ENCODE peak calls at places on chromosomes 13 and 19, in seven cellular contexts. One of them, this sample, is unnamed.

GRCh38 chr19:15294591-15294990 is 37.7 kb downstream of the BRD4 start:
- DNase-seq in A549: no peak
- DNase-seq in H1: no peak
- DNase-seq in esophagus squamous epithelium: no peak
- DNase-seq in heart left ventricle: peak
- DNase-seq in K562: no peak
- DNase-seq in stomach: no peak
- DNase-seq in this sample: peak

GRCh38 chr13:95784161-95784880 is 107.4 kb downstream of the DNAJC3 start:
- DNase-seq in A549: peak
- DNase-seq in H1: no peak
- DNase-seq in esophagus squamous epithelium: no peak
- DNase-seq in heart left ventricle: no peak
- DNase-seq in K562: no peak
- DNase-seq in stomach: no peak
- DNase-seq in this sample: no peak

GRCh38 chr19:45577111-45577905 is 7.3 kb downstream of the OPA3 start:
- DNase-seq in A549: peak
- DNase-seq in H1: no peak
- DNase-seq in esophagus squamous epithelium: no peak
- DNase-seq in heart left ventricle: no peak
- DNase-seq in K562: no peak
- DNase-seq in stomach: peak
- DNase-seq in this sample: no peak

GRCh38 chr19:30467239-30467638 is 95.1 kb downstream of the ZNF536 start:
- DNase-seq in A549: no peak
- DNase-seq in H1: no peak
- DNase-seq in esophagus squamous epithelium: no peak
- DNase-seq in heart left ventricle: no peak
- DNase-seq in K562: no peak
- DNase-seq in stomach: no peak
- DNase-seq in this sample: no peak

GRCh38 chr19:9934132-9934950 is 2.0 kb downstream of the OLFM2 start:
- DNase-seq in A549: peak
- DNase-seq in H1: peak
- DNase-seq in esophagus squamous epithelium: no peak
- DNase-seq in heart left ventricle: peak
- DNase-seq in K562: peak
- DNase-seq in stomach: peak
- DNase-seq in this sample: peak

GRCh38 chr19:16326401-16327130 is 1.9 kb downstream of the KLF2 start:
- DNase-seq in A549: no peak
- DNase-seq in H1: peak
- DNase-seq in esophagus squamous epithelium: no peak
- DNase-seq in heart left ventricle: peak
- DNase-seq in K562: no peak
- DNase-seq in stomach: no peak
- DNase-seq in this sample: peak

GRCh38 chr19:16025108-16026101 is 50.9 kb upstream of the TPM4 start:
- DNase-seq in A549: peak
- DNase-seq in H1: no peak
- DNase-seq in esophagus squamous epithelium: no peak
- DNase-seq in heart left ventricle: no peak
- DNase-seq in K562: peak
- DNase-seq in stomach: peak
- DNase-seq in this sample: no peak

GRCh38 chr19:3115916-3116602 is 19.8 kb upstream of the GNA15 start:
- DNase-seq in A549: no peak
- DNase-seq in H1: no peak
- DNase-seq in esophagus squamous epithelium: no peak
- DNase-seq in heart left ventricle: no peak
- DNase-seq in K562: no peak
- DNase-seq in stomach: no peak
- DNase-seq in this sample: no peak

GRCh38 chr13:30830638-30830965 is 75.5 kb upstream of the MEDAG start:
- DNase-seq in A549: no peak
- DNase-seq in H1: no peak
- DNase-seq in esophagus squamous epithelium: no peak
- DNase-seq in heart left ventricle: no peak
- DNase-seq in K562: no peak
- DNase-seq in stomach: no peak
- DNase-seq in this sample: no peak

GRCh38 chr19:3984908-3985642 is at the start of gene EEF2:
- DNase-seq in A549: peak
- DNase-seq in H1: peak
- DNase-seq in esophagus squamous epithelium: peak
- DNase-seq in heart left ventricle: peak
- DNase-seq in K562: peak
- DNase-seq in stomach: peak
- DNase-seq in this sample: peak

GRCh38 chr19:5691930-5692784 is 2.1 kb downstream of the RPL36 start:
- DNase-seq in A549: no peak
- DNase-seq in H1: no peak
- DNase-seq in esophagus squamous epithelium: no peak
- DNase-seq in heart left ventricle: no peak
- DNase-seq in K562: peak
- DNase-seq in stomach: no peak
- DNase-seq in this sample: peak

GRCh38 chr13:32951580-32951979 is 64.6 kb upstream of the KL start:
- DNase-seq in A549: no peak
- DNase-seq in H1: no peak
- DNase-seq in esophagus squamous epithelium: no peak
- DNase-seq in heart left ventricle: no peak
- DNase-seq in K562: no peak
- DNase-seq in stomach: no peak
- DNase-seq in this sample: no peak

GRCh38 chr19:19539738-19540703 is 2.0 kb downstream of the CILP2 start:
- DNase-seq in A549: no peak
- DNase-seq in H1: peak
- DNase-seq in esophagus squamous epithelium: no peak
- DNase-seq in heart left ventricle: peak
- DNase-seq in K562: peak
- DNase-seq in stomach: peak
- DNase-seq in this sample: peak

GRCh38 chr13:53138369-53139036 is 109.9 kb downstream of the OLFM4 start:
- DNase-seq in A549: no peak
- DNase-seq in H1: no peak
- DNase-seq in esophagus squamous epithelium: no peak
- DNase-seq in heart left ventricle: no peak
- DNase-seq in K562: no peak
- DNase-seq in stomach: no peak
- DNase-seq in this sample: peak

GRCh38 chr13:53143757-53144320 is 115.2 kb downstream of the OLFM4 start:
- DNase-seq in A549: no peak
- DNase-seq in H1: no peak
- DNase-seq in esophagus squamous epithelium: no peak
- DNase-seq in heart left ventricle: no peak
- DNase-seq in K562: no peak
- DNase-seq in stomach: no peak
- DNase-seq in this sample: no peak

GRCh38 chr13:53144826-53145225 is 116.2 kb downstream of the OLFM4 start:
- DNase-seq in A549: no peak
- DNase-seq in H1: no peak
- DNase-seq in esophagus squamous epithelium: no peak
- DNase-seq in heart left ventricle: no peak
- DNase-seq in K562: no peak
- DNase-seq in stomach: no peak
- DNase-seq in this sample: no peak

GRCh38 chr13:53142301-53142700 is 113.7 kb downstream of the OLFM4 start:
- DNase-seq in A549: no peak
- DNase-seq in H1: no peak
- DNase-seq in esophagus squamous epithelium: no peak
- DNase-seq in heart left ventricle: no peak
- DNase-seq in K562: no peak
- DNase-seq in stomach: no peak
- DNase-seq in this sample: no peak

DNA sequence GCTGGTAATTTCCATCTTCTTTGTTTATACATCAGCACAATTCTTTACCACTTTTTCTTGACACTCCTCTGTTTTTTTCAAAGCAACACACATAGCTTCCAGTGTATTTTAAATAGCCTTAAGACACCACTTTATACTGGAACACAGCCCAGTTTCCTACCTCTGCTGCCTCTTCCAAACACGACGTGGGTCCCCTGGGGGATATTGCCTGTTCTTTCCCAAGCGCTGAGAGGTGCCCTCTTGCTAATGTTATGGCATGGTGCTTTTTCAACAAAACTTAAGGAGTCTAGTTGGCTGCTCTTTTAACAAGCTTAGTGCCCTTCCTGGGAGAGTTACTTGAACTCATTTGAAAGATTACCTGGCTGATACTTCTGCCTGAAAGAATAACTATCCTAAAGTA is 112.7 kb downstream of the OLFM4 start:
- DNase-seq in A549: no peak
- DNase-seq in H1: no peak
- DNase-seq in esophagus squamous epithelium: no peak
- DNase-seq in heart left ventricle: no peak
- DNase-seq in K562: no peak
- DNase-seq in stomach: no peak
- DNase-seq in this sample: no peak
- TF ChIP-seq CTCF in A549: no peak
- TF ChIP-seq CTCF in H1: no peak
- TF ChIP-seq CTCF in esophagus squamous epithelium: no peak
- TF ChIP-seq CTCF in heart left ventricle: no peak
- TF ChIP-seq CTCF in K562: no peak
- TF ChIP-seq CTCF in stomach: no peak
- TF ChIP-seq CTCF in this sample: no peak

GRCh38 chr13:110914293-110915056 is 394 bp downstream of the ANKRD10 start:
- DNase-seq in A549: peak
- DNase-seq in H1: peak
- DNase-seq in esophagus squamous epithelium: no peak
- DNase-seq in heart left ventricle: peak
- DNase-seq in K562: peak
- DNase-seq in stomach: peak
- DNase-seq in this sample: peak
- TF ChIP-seq POLR2A in A549: peak
- TF ChIP-seq POLR2A in H1: peak
- TF ChIP-seq POLR2A in esophagus squamous epithelium: no peak
- TF ChIP-seq POLR2A in heart left ventricle: peak
- TF ChIP-seq POLR2A in K562: peak
- TF ChIP-seq POLR2A in stomach: no peak
- TF ChIP-seq POLR2A in this sample: peak

GRCh38 chr19:1768248-1768647 is 14.9 kb downstream of the ONECUT3 start:
- DNase-seq in A549: no peak
- DNase-seq in H1: peak
- DNase-seq in esophagus squamous epithelium: no peak
- DNase-seq in heart left ventricle: no peak
- DNase-seq in K562: peak
- DNase-seq in stomach: no peak
- DNase-seq in this sample: no peak
- TF ChIP-seq CTCF in A549: no peak
- TF ChIP-seq CTCF in H1: peak
- TF ChIP-seq CTCF in esophagus squamous epithelium: no peak
- TF ChIP-seq CTCF in heart left ventricle: no peak
- TF ChIP-seq CTCF in K562: peak
- TF ChIP-seq CTCF in stomach: no peak
- TF ChIP-seq CTCF in this sample: no peak

DNA sequence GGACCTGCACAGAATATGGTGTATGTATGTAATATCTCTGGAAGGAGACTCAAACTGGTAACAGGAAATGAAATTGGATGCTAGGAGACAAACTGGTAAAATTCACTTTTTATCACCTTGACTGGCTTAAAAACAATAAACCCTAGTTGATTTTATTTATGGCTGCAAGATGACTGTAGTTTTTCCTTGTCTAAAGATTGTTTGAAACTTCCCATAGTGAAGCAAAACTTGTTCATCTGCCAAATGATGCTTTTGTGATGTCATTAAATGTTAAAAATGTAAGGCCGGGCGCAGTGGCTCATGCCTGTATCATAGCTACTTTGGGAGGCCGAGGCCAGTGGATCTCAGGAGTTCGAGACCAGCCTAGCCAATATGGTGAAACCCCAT is 2.5 kb upstream of the ECH1 start:
- DNase-seq in A549: no peak
- DNase-seq in H1: no peak
- DNase-seq in esophagus squamous epithelium: no peak
- DNase-seq in heart left ventricle: no peak
- DNase-seq in K562: no peak
- DNase-seq in stomach: no peak
- DNase-seq in this sample: no peak
- TF ChIP-seq POLR2A in A549: no peak
- TF ChIP-seq POLR2A in H1: no peak
- TF ChIP-seq POLR2A in esophagus squamous epithelium: no peak
- TF ChIP-seq POLR2A in heart left ventricle: no peak
- TF ChIP-seq POLR2A in K562: no peak
- TF ChIP-seq POLR2A in stomach: no peak
- TF ChIP-seq POLR2A in this sample: no peak

GRCh38 chr19:29271341-29271740 is 58.4 kb upstream of the UQCRFS1 start:
- DNase-seq in A549: no peak
- DNase-seq in H1: no peak
- DNase-seq in esophagus squamous epithelium: no peak
- DNase-seq in heart left ventricle: no peak
- DNase-seq in K562: no peak
- DNase-seq in stomach: no peak
- DNase-seq in this sample: peak
- TF ChIP-seq CTCF in A549: no peak
- TF ChIP-seq CTCF in H1: no peak
- TF ChIP-seq CTCF in esophagus squamous epithelium: no peak
- TF ChIP-seq CTCF in heart left ventricle: no peak
- TF ChIP-seq CTCF in K562: no peak
- TF ChIP-seq CTCF in stomach: no peak
- TF ChIP-seq CTCF in this sample: no peak

GRCh38 chr13:110469597-110469996 is 91.9 kb downstream of the RAB20 start:
- DNase-seq in A549: no peak
- DNase-seq in H1: no peak
- DNase-seq in esophagus squamous epithelium: no peak
- DNase-seq in heart left ventricle: no peak
- DNase-seq in K562: no peak
- DNase-seq in stomach: no peak
- DNase-seq in this sample: no peak

GRCh38 chr13:110471156-110471832 is 90.2 kb downstream of the RAB20 start:
- DNase-seq in A549: no peak
- DNase-seq in H1: no peak
- DNase-seq in esophagus squamous epithelium: no peak
- DNase-seq in heart left ventricle: no peak
- DNase-seq in K562: no peak
- DNase-seq in stomach: no peak
- DNase-seq in this sample: no peak

GRCh38 chr13:110472904-110473563 is 88.5 kb downstream of the RAB20 start:
- DNase-seq in A549: no peak
- DNase-seq in H1: no peak
- DNase-seq in esophagus squamous epithelium: no peak
- DNase-seq in heart left ventricle: no peak
- DNase-seq in K562: no peak
- DNase-seq in stomach: no peak
- DNase-seq in this sample: no peak

GRCh38 chr13:110470272-110471009 is 91.1 kb downstream of the RAB20 start:
- DNase-seq in A549: no peak
- DNase-seq in H1: no peak
- DNase-seq in esophagus squamous epithelium: no peak
- DNase-seq in heart left ventricle: no peak
- DNase-seq in K562: no peak
- DNase-seq in stomach: no peak
- DNase-seq in this sample: no peak

GRCh38 chr13:110471833-110472162 is 89.7 kb downstream of the RAB20 start:
- DNase-seq in A549: no peak
- DNase-seq in H1: no peak
- DNase-seq in esophagus squamous epithelium: no peak
- DNase-seq in heart left ventricle: peak
- DNase-seq in K562: peak
- DNase-seq in stomach: peak
- DNase-seq in this sample: no peak
- TF ChIP-seq POLR2A in A549: no peak
- TF ChIP-seq POLR2A in H1: no peak
- TF ChIP-seq POLR2A in esophagus squamous epithelium: no peak
- TF ChIP-seq POLR2A in heart left ventricle: no peak
- TF ChIP-seq POLR2A in K562: no peak
- TF ChIP-seq POLR2A in stomach: no peak
- TF ChIP-seq POLR2A in this sample: no peak

This sample was measured in lower leg skin.